ENCODE peak calls at places on chromosome 2, in ten cellular contexts. X is T-helper 1 cell, U is A549, Z is posterior cingulate gyrus, B is ELR, L is astrocyte of the spinal cord, Y is adrenal gland, N is HEK293T, V is body of pancreas, W is dermis blood vessel endothelial cell. P is an unnamed sample.

GRCh38 chr2:9391961-9392695 is 31.2 kb downstream of the ITGB1BP1 start:
- DNase-seq in X (no peak), U (no peak), Z (no peak), B (no peak), L (no peak), Y (no peak), N (no peak), V (no peak), W (no peak), P (no peak)

GRCh38 chr2:218282173-218282991 is 9.9 kb downstream of the TMBIM1 start:
- DNase-seq in X (no peak), U (no peak), Z (peak; percentile 68), B (no peak), L (peak; percentile 27), Y (peak; percentile 65), N (no peak), V (peak; percentile 98), W (no peak), P (no peak)

GRCh38 chr2:26043862-26044736 is 10.2 kb downstream of the RAB10 start:
- DNase-seq in X (no peak), U (no peak), Z (no peak), B (no peak), L (peak; percentile 14), Y (peak; percentile 81), N (no peak), V (peak; percentile 57), W (peak; percentile 28), P (no peak)

GRCh38 chr2:128457006-128457604 is 138.4 kb upstream of the HS6ST1 start:
- DNase-seq in X (no peak), U (no peak), Z (no peak), B (no peak), L (no peak), Y (no peak), N (no peak), V (no peak), W (no peak), P (no peak)

GRCh38 chr2:11813951-11814350 is 67.5 kb downstream of the LPIN1 start:
- DNase-seq in X (no peak), U (no peak), Z (no peak), B (no peak), L (no peak), Y (no peak), N (no peak), V (no peak), W (no peak), P (no peak)

GRCh38 chr2:71136174-71136573 is 5.7 kb downstream of the MPHOSPH10 start:
- DNase-seq in X (no peak), U (no peak), Z (no peak), B (no peak), L (no peak), Y (no peak), N (no peak), V (no peak), W (no peak), P (no peak)

GRCh38 chr2:138415891-138416494 is 85.6 kb upstream of the SPOPL start:
- DNase-seq in X (no peak), U (no peak), Z (no peak), B (peak; percentile 65), L (peak; percentile 25), Y (no peak), N (no peak), V (no peak), W (peak; percentile 28), P (no peak)

GRCh38 chr2:133817680-133818566 is 249.7 kb upstream of the NCKAP5 start:
- DNase-seq in X (no peak), U (peak; percentile 88), Z (no peak), B (peak; percentile 99), L (peak; percentile 96), Y (no peak), N (peak; percentile 9), V (no peak), W (peak; percentile 96), P (no peak)

GRCh38 chr2:64749446-64749845 is 95.7 kb upstream of the SERTAD2 start:
- DNase-seq in X (no peak), U (no peak), Z (no peak), B (no peak), L (no peak), Y (no peak), N (no peak), V (no peak), W (peak; percentile 23), P (no peak)

GRCh38 chr2:232541195-232541960 is 1.9 kb downstream of the CHRNG start:
- DNase-seq in X (no peak), U (no peak), Z (no peak), B (no peak), L (no peak), Y (no peak), N (no peak), V (no peak), W (no peak), P (no peak)

GRCh38 chr2:16088035-16088696 is 147.8 kb downstream of the MYCN start:
- DNase-seq in X (no peak), U (no peak), Z (no peak), B (no peak), L (no peak), Y (no peak), N (no peak), V (no peak), W (no peak), P (no peak)